ENCODE peak calls at places on chromosome 20, in seven cellular contexts. Y is effector CD4-positive, alpha-beta T cell; W is HT1080; C is activated B cell treated with CpG ODN at 0.5 μM for 24 hours; L is activated CD8-positive, alpha-beta memory T cell treated with anti-CD3 and anti-CD28 coated beads, Interleukin-2, amount 50 U/mL, for 48 hours; V is substantia nigra; M is AG08395. Z is an unnamed sample.

GRCh38 chr20:57651977-57652864 is 32.0 kb upstream of the ZBP1 start:
- DNase-seq in Y (no peak), W (no peak), C (no peak), L (peak; percentile 29), V (no peak), M (no peak), Z (no peak)

GRCh38 chr20:41476446-41476845 is 109.8 kb upstream of the EMILIN3 start:
- DNase-seq in Y (no peak), W (no peak), C (no peak), L (no peak), V (no peak), M (no peak), Z (no peak)

GRCh38 chr20:60192351-60192750 is 234.1 kb downstream of the CDH26 start:
- DNase-seq in Y (no peak), W (no peak), C (no peak), L (no peak), V (no peak), M (no peak), Z (no peak)

GRCh38 chr20:37407117-37407566 is 61.2 kb downstream of the SRC start:
- DNase-seq in Y (no peak), W (peak; percentile 36), C (no peak), L (no peak), V (no peak), M (no peak), Z (no peak)

GRCh38 chr20:37519508-37520416 is 1.3 kb upstream of the NNAT start:
- DNase-seq in Y (no peak), W (no peak), C (peak; percentile 10), L (no peak), V (no peak), M (no peak), Z (no peak)

GRCh38 chr20:36472656-36473071 is 68.7 kb upstream of the MYL9 start:
- DNase-seq in Y (no peak), W (no peak), C (no peak), L (no peak), V (no peak), M (peak; percentile 62), Z (no peak)

GRCh38 chr20:31425797-31426196 is 14.6 kb upstream of the DEFB123 start:
- DNase-seq in Y (no peak), W (no peak), C (no peak), L (no peak), V (no peak), M (no peak), Z (no peak)

GRCh38 chr20:44746367-44747165 is 901 bp downstream of the KCNK15 start:
- DNase-seq in Y (no peak), W (no peak), C (no peak), L (no peak), V (no peak), M (no peak), Z (no peak)

GRCh38 chr20:33859157-33859695 is 48.1 kb downstream of the CHMP4B start:
- DNase-seq in Y (no peak), W (no peak), C (no peak), L (no peak), V (no peak), M (no peak), Z (no peak)

GRCh38 chr20:44805991-44806729 is 4.2 kb downstream of the RIMS4 start:
- DNase-seq in Y (no peak), W (peak; percentile 6), C (no peak), L (no peak), V (peak; percentile 9), M (peak; percentile 38), Z (no peak)

GRCh38 chr20:36145877-36146707 is 8.4 kb upstream of the EPB41L1 start:
- DNase-seq in Y (no peak), W (no peak), C (no peak), L (no peak), V (no peak), M (no peak), Z (no peak)

GRCh38 chr20:41174782-41175181 is 37.4 kb downstream of the PLCG1 start:
- DNase-seq in Y (no peak), W (peak; percentile 15), C (peak; percentile 1), L (no peak), V (no peak), M (no peak), Z (no peak)

GRCh38 chr20:1166963-1167720 is 17.6 kb downstream of the TMEM74B start:
- DNase-seq in Y (no peak), W (peak; percentile 10), C (no peak), L (no peak), V (no peak), M (no peak), Z (no peak)